ENCODE peak calls at places on chromosomes 16 and 17, in five cellular contexts. M, G, R, F and Q are unnamed samples.

GRCh38 chr16:85254921-85255320 is 142.6 kb upstream of the CIBAR2 start:
- DNase-seq in M (no peak), G (no peak), R (no peak), F (no peak), Q (no peak)

GRCh38 chr17:54899721-54900456 is 763 bp upstream of the TOM1L1 start:
- DNase-seq in M (peak; percentile 30), G (peak; percentile 78), R (peak; percentile 27), F (no peak), Q (no peak)

GRCh38 chr17:39208893-39209292 is 8.8 kb downstream of the RPL19 start:
- DNase-seq in M (peak; percentile 51), G (no peak), R (no peak), F (no peak), Q (no peak)

GRCh38 chr17:3647769-3648540 is 11.4 kb downstream of the CTNS start:
- DNase-seq in M (no peak), G (peak; percentile 71), R (peak; percentile 52), F (no peak), Q (peak; percentile 7)

GRCh38 chr17:81503619-81504018 is 9.0 kb downstream of the ACTG1 start:
- DNase-seq in M (no peak), G (no peak), R (no peak), F (no peak), Q (no peak)

GRCh38 chr17:72308744-72309395 is 188.1 kb downstream of the SOX9 start:
- DNase-seq in M (no peak), G (no peak), R (no peak), F (no peak), Q (no peak)

GRCh38 chr16:700684-701584 is 4.7 kb downstream of the FBXL16 start:
- DNase-seq in M (peak; percentile 75), G (no peak), R (no peak), F (no peak), Q (no peak)

GRCh38 chr16:57570301-57571070 is 28.0 kb downstream of the ADGRG5 start:
- DNase-seq in M (no peak), G (no peak), R (no peak), F (no peak), Q (no peak)

GRCh38 chr17:56933868-56934267 is 20.0 kb upstream of the TRIM25 start:
- DNase-seq in M (no peak), G (no peak), R (no peak), F (no peak), Q (no peak)

GRCh38 chr16:31357324-31358156 is 2.6 kb downstream of the ITGAX start:
- DNase-seq in M (no peak), G (peak; percentile 14), R (no peak), F (no peak), Q (no peak)

GRCh38 chr17:21301593-21302550 is 17.4 kb downstream of the MAP2K3 start:
- DNase-seq in M (peak; percentile 10), G (peak; percentile 52), R (no peak), F (no peak), Q (no peak)

GRCh38 chr16:20910781-20911321 is 10.3 kb downstream of the LYRM1 start:
- DNase-seq in M (no peak), G (no peak), R (no peak), F (no peak), Q (peak; percentile 75)

GRCh38 chr16:13005836-13006235 is 104.4 kb downstream of the SHISA9 start:
- DNase-seq in M (no peak), G (no peak), R (no peak), F (no peak), Q (no peak)

GRCh38 chr17:16351831-16352230 is 1.4 kb downstream of the CENPV start:
- DNase-seq in M (no peak), G (no peak), R (no peak), F (no peak), Q (no peak)

GRCh38 chr16:8716592-8716991 is 42.2 kb downstream of the ABAT start:
- DNase-seq in M (no peak), G (no peak), R (no peak), F (no peak), Q (no peak)

GRCh38 chr16:27221576-27222498 is 18.5 kb downstream of the KDM8 start:
- DNase-seq in M (no peak), G (no peak), R (no peak), F (no peak), Q (no peak)

GRCh38 chr17:28985950-28986713 is 19.7 kb downstream of the SEZ6 start:
- DNase-seq in M (peak; percentile 46), G (no peak), R (no peak), F (no peak), Q (no peak)

GRCh38 chr16:2177561-2177960 is 18.8 kb downstream of the CASKIN1 start:
- DNase-seq in M (no peak), G (no peak), R (no peak), F (no peak), Q (no peak)

GRCh38 chr16:89006036-89006752 is 29.2 kb upstream of the CBFA2T3 start:
- DNase-seq in M (no peak), G (peak; percentile 27), R (no peak), F (no peak), Q (no peak)

GRCh38 chr16:46789499-46790414 is 41.2 kb downstream of the C16orf87 start:
- DNase-seq in M (peak; percentile 85), G (peak; percentile 93), R (peak; percentile 74), F (peak; percentile 57), Q (no peak)

GRCh38 chr16:9846362-9847099 is 335.7 kb downstream of the GRIN2A start:
- DNase-seq in M (no peak), G (no peak), R (no peak), F (no peak), Q (no peak)

GRCh38 chr16:9845661-9846361 is 336.4 kb downstream of the GRIN2A start:
- DNase-seq in M (no peak), G (no peak), R (no peak), F (no peak), Q (no peak)

GRCh38 chr16:9843424-9844013 is 338.7 kb downstream of the GRIN2A start:
- DNase-seq in M (no peak), G (no peak), R (no peak), F (no peak), Q (no peak)

GRCh38 chr16:9847146-9847545 is 335.1 kb downstream of the GRIN2A start:
- DNase-seq in M (no peak), G (no peak), R (no peak), F (no peak), Q (no peak)

GRCh38 chr16:9844361-9844760 is 337.9 kb downstream of the GRIN2A start:
- DNase-seq in M (no peak), G (no peak), R (no peak), F (no peak), Q (no peak)
- TF ChIP-seq YY1 in M (no peak), G (no peak), R (no peak), F (no peak), Q (no peak)

GRCh38 chr17:50036455-50037320 is 19.2 kb upstream of the ITGA3 start:
- DNase-seq in M (no peak), G (peak; percentile 23), R (no peak), F (no peak), Q (no peak)

GRCh38 chr17:50035421-50035879 is 20.5 kb upstream of the ITGA3 start:
- DNase-seq in M (no peak), G (peak; percentile 17), R (peak; percentile 45), F (no peak), Q (no peak)

GRCh38 chr17:50035930-50036329 is 20.0 kb upstream of the ITGA3 start:
- DNase-seq in M (no peak), G (no peak), R (no peak), F (no peak), Q (no peak)

GRCh38 chr17:50033316-50033715 is 22.6 kb upstream of the ITGA3 start:
- DNase-seq in M (no peak), G (peak; percentile 18), R (no peak), F (no peak), Q (no peak)

DNA sequence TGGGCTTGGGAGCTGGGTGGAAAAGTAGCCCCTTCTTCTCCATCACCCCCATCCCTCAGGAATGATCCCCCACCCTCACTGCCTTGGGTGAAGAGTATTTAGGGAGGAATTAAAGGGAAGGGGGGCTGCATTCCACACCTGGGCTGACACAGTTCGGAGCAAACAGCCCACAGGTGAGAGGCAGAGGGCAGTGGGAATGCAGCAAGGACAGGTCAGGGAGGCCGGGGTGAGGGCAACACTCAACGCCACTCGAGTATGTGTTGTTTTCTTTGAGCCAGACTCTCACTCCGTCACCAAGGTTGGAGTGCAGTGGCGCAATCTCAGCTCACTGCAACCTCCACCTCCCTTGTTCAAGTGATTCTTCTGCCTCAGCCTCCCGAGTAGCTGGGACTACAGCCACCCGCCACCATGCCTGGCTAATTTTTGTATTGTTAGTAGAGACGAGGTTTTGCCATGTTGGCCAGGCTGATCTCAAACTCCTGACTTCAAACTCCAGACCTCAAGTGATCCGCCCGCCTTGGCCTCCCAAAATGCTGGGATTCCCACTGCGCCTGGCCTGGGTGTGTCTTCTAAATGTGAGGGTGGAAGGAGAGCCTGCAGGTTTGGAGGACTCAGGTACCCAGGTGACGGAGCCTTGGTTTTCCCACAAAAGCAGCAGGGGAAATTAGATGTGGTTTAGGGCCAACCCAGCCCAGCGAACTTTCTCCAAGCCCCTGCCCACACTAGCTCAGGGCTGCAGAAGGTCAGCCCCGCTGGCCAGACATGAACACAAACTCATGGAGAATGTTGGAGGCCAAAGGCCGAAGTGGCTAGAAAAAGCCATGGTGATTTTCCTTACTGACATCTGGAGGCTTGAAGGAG is 21.2 kb upstream of the ITGA3 start:
- DNase-seq in M (no peak), G (peak; percentile 19), R (no peak), F (no peak), Q (no peak)
- TF ChIP-seq REST in M (no peak), G (no peak), R (no peak), F (no peak), Q (no peak)

DNA sequence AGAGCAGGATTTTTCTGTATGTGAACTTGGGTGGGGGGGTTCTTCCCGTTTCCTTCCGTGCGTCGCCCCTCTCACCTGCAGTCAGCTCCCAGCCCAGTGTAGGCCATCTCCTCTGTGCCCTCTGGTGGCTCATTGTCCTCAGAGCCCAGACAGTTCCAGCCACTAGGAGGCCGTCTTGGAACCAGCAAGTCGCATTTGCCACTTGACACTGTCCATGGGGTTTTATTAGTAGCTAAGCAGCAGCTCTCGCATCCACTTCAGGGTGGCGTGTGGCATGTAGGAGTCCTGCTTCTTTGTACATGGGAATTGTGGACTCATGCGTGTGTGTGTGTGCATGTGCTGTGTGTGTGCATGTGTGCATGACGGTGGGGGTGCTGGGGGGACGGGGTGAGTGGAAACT is 74.0 kb downstream of the SEC14L1 start:
- DNase-seq in M (no peak), G (peak; percentile 77), R (peak; percentile 65), F (no peak), Q (peak; percentile 56)
- TF ChIP-seq YY1 in M (no peak), G (no peak), R (peak; percentile 36), F (no peak), Q (no peak)

DNA sequence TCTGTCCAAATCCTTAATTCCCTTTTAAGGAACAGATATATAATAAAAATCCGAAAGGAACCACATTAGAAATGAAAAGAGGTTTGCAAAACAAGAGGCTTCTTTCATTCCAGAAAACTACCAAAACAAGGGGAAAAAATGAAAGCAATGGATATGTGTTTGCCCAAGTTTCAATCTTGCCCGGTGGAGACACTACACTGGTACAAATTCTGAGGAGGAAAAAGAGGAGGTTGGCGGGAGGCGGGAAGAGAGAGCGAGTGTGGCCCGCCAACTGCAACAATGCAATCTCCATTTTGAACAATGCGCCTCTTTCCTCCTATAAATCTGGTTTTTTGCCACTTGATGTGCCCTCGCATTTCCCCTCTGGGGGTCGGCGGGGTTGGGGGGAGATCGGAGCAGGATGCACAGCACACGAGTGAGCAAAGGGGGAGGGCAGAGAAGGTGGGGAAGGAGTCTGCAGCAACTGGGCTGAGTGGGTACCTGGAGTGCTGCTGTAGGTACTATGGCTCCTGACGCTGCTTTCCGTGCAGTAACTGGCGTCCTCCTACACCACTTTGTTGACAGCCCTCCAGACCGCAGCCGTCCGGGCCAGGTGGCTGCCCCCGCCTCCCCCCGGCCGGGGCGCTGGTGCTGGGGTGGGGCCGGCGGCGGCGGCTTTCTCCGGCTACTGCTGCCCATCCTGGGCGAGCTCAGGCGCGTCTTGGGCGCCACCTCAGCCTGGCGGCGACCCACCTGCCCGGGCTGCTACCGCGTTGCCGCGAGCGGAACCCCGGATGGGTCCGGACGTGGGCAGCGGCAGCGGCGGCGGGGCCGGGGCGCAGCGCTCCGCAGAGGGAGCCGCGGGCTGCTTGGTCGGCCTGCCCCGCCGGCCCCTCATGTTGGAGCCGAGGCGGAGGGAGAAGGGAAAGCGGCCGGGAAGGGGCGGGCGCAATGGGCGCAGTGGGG is 93.8 kb upstream of the PLEKHM1 start:
- DNase-seq in M (peak; percentile 69), G (peak; percentile 83), R (peak; percentile 46), F (no peak), Q (peak; percentile 39)
- TF ChIP-seq REST in M (no peak), G (peak; percentile 49), R (no peak), F (no peak), Q (no peak)